ENCODE peak calls at places on chromosomes 5 and 9, in eight cellular contexts. Y, A, D, O, G, J, L and N are unnamed samples.

GRCh38 chr9:112327718-112328450 is 5.5 kb downstream of the PTBP3 start:
- DNase-seq in G (no peak), L (no peak), A (peak), D (no peak), O (no peak), Y (no peak), J (no peak), N (no peak)

GRCh38 chr5:28156981-28157380 is 1118.6 kb upstream of the CDH9 start:
- DNase-seq in G (no peak), L (peak), D (no peak), J (no peak), Y (peak), O (no peak), A (peak), N (no peak)

GRCh38 chr9:89482950-89483349 is 15.0 kb downstream of the SEMA4D start:
- DNase-seq in A (no peak), L (no peak), D (no peak), O (no peak), J (peak), Y (no peak), G (no peak), N (no peak)

GRCh38 chr9:122816163-122816867 is 12.1 kb downstream of the PDCL start:
- DNase-seq in O (peak), G (no peak), J (peak), D (no peak), Y (no peak), A (peak), L (no peak), N (no peak)

GRCh38 chr9:71626395-71626794 is 141.9 kb downstream of the CEMIP2 start:
- DNase-seq in G (no peak), J (no peak), D (no peak), O (no peak), Y (no peak), L (no peak), A (no peak), N (no peak)

GRCh38 chr5:23639326-23639725 is 131.9 kb downstream of the PRDM9 start:
- DNase-seq in J (no peak), L (no peak), O (no peak), G (no peak), A (peak), Y (no peak), D (no peak), N (no peak)

GRCh38 chr5:160542281-160542680 is 120.6 kb downstream of the PTTG1 start:
- DNase-seq in G (no peak), J (no peak), Y (no peak), L (peak), D (no peak), O (no peak), A (no peak), N (no peak)

GRCh38 chr5:63923914-63924313 is 38.3 kb downstream of the HTR1A start:
- DNase-seq in D (no peak), G (no peak), A (no peak), L (no peak), O (no peak), Y (no peak), J (no peak), N (no peak)

GRCh38 chr9:131092030-131092429 is 4.3 kb upstream of the AIF1L start:
- DNase-seq in G (peak), L (no peak), Y (no peak), O (no peak), D (no peak), J (no peak), A (no peak), N (no peak)

GRCh38 chr9:76896035-76896434 is 9.9 kb downstream of the PRUNE2 start:
- DNase-seq in D (no peak), L (no peak), A (no peak), J (no peak), G (no peak), Y (no peak), O (no peak), N (no peak)

GRCh38 chr9:129145841-129146292 is 32.2 kb downstream of the IER5L start:
- DNase-seq in Y (peak), D (peak), O (no peak), J (no peak), G (no peak), A (peak), L (peak), N (no peak)

GRCh38 chr9:116002624-116003023 is 151.0 kb upstream of the PAPPA start:
- DNase-seq in L (peak), O (no peak), G (no peak), D (no peak), J (peak), Y (peak), A (peak), N (no peak)

GRCh38 chr5:94785111-94785510 is 166.6 kb downstream of the SLF1 start:
- DNase-seq in Y (no peak), J (no peak), L (no peak), D (no peak), G (no peak), A (peak), O (no peak), N (no peak)

GRCh38 chr9:120212853-120213200 is 367.1 kb downstream of the CDK5RAP2 start:
- DNase-seq in A (no peak), L (no peak), D (no peak), O (no peak), G (no peak), J (no peak), Y (no peak), N (no peak)

GRCh38 chr9:12539602-12540001 is 153.6 kb upstream of the TYRP1 start:
- DNase-seq in L (no peak), D (no peak), A (peak), Y (no peak), G (no peak), J (no peak), O (no peak), N (no peak)

GRCh38 chr9:108934323-108934885 is at the start of gene ABITRAM:
- DNase-seq in L (peak), G (peak), O (no peak), A (peak), D (peak), J (peak), Y (peak), N (peak)
- H3K4me3 ChIP-seq in L (peak), G (peak), O (peak), A (peak), D (peak), J (peak), Y (peak), N (peak)

GRCh38 chr9:29160763-29161353 is 1587.6 kb upstream of the C9orf72 start:
- DNase-seq in G (no peak), J (no peak), D (peak), Y (no peak), A (no peak), L (no peak), O (no peak), N (no peak)
- H3K4me3 ChIP-seq in G (no peak), J (no peak), D (no peak), Y (no peak), A (no peak), L (no peak), O (no peak), N (no peak)

DNA sequence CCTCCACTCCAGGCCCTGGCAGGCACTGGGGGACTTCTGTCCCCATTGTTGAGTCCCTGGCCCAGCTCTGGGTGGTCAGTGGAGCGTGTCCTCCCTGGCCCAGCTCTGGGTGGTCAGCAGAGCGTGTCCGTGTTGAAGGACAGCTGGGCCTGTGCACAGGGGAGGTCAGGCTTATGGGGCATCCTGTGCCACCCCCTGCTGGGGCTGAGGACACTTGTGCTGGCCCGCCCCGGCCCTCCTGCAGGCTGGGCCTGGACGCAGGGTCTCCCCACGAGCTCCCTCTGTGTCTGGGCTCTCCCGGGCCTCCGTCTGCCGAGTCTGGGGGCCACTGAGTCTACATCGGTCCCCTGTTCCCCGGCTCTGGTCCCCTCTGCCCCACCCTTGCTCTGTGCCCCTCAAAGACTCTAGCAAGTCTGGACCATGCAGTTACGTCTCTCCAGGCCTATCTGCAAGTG is 11.5 kb upstream of the CLIC3 start:
- DNase-seq in J (no peak), G (no peak), L (no peak), D (no peak), O (no peak), A (no peak), Y (no peak), N (no peak)
- H3K4me3 ChIP-seq in J (no peak), G (no peak), L (no peak), D (no peak), O (no peak), A (no peak), Y (no peak), N (no peak)

GRCh38 chr5:98839469-98840383 is 66.3 kb downstream of the RGMB start:
- DNase-seq in L (peak), O (no peak), D (no peak), J (no peak), Y (peak), G (peak), A (peak), N (peak)
- H3K4me3 ChIP-seq in L (no peak), O (no peak), D (no peak), J (no peak), Y (no peak), G (no peak), A (peak), N (no peak)

GRCh38 chr5:151022511-151023018 is 2.2 kb downstream of the GPX3 start:
- DNase-seq in O (no peak), A (no peak), D (no peak), L (peak), G (peak), J (no peak), Y (peak), N (no peak)
- H3K4me3 ChIP-seq in O (peak), A (no peak), D (no peak), L (no peak), G (no peak), J (peak), Y (no peak), N (no peak)

DNA sequence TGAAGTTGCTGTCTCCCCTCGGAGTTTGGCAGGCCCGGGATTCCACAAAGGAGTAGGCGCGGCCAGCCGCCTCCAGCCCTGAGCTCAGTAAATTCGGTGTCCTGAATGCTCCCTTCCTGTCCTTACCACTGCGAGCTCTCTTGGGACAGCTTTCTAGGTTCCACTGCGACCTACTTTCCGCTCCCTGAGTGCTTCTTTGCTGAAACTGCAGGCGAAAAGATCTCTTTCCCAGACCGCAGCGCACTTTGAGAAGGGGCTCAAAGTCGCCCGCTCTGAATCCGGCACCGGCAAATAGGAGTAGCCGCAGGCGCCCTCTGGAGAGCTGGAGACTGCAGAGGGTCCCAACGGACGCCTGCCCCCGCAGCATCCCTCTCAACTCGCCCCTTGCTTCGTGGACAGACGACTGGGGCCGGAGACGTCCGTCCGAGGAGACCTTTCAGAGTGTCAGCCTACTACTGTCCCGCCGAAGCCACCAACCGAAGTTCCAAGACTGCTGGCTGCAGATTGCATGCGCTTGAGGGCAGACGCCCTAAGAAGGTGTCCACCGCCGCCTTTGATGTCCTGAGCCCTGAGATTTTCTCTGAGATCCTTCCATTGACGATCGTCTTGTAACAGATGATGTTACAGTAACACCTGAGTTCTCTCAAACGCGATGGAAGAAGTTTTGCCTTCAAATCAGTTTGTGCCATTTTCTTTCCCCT is 96.0 kb downstream of the ANXA2R start:
- DNase-seq in Y (no peak), L (peak), O (no peak), J (no peak), G (no peak), D (peak), A (no peak), N (no peak)
- H3K4me3 ChIP-seq in Y (peak), L (peak), O (no peak), J (peak), G (no peak), D (peak), A (peak), N (no peak)

GRCh38 chr9:133132174-133132573 is 11.1 kb upstream of the RALGDS start:
- DNase-seq in A (no peak), D (no peak), G (no peak), Y (no peak), J (peak), L (no peak), O (no peak), N (no peak)

GRCh38 chr9:133137451-133138231 is 16.6 kb upstream of the RALGDS start:
- DNase-seq in D (no peak), A (no peak), Y (no peak), G (peak), L (no peak), O (peak), J (peak), N (no peak)

GRCh38 chr9:133135193-133135745 is 14.2 kb upstream of the RALGDS start:
- DNase-seq in D (no peak), A (peak), O (peak), J (peak), G (no peak), Y (peak), L (peak), N (no peak)

GRCh38 chr9:133133680-133134418 is 12.8 kb upstream of the RALGDS start:
- DNase-seq in L (peak), Y (peak), J (peak), O (peak), D (peak), G (peak), A (peak), N (no peak)

GRCh38 chr9:133134419-133135190 is 13.6 kb upstream of the RALGDS start:
- DNase-seq in L (no peak), Y (no peak), J (no peak), G (no peak), A (no peak), D (no peak), O (no peak), N (no peak)
- H3K4me3 ChIP-seq in L (no peak), Y (no peak), J (no peak), G (no peak), A (no peak), D (no peak), O (no peak), N (no peak)

GRCh38 chr5:17050236-17050635 is 114.1 kb upstream of the MYO10 start:
- DNase-seq in G (no peak), O (no peak), L (no peak), A (no peak), D (no peak), J (no peak), Y (no peak), N (no peak)

GRCh38 chr5:17058438-17058837 is 122.3 kb upstream of the MYO10 start:
- DNase-seq in Y (no peak), J (no peak), A (no peak), L (no peak), O (no peak), G (no peak), D (no peak), N (no peak)

GRCh38 chr5:17061973-17062470 is 125.9 kb upstream of the MYO10 start:
- DNase-seq in D (no peak), A (no peak), G (no peak), O (no peak), J (no peak), L (no peak), Y (no peak), N (no peak)

GRCh38 chr5:17054911-17055310 is 118.8 kb upstream of the MYO10 start:
- DNase-seq in D (no peak), L (peak), A (peak), J (no peak), G (no peak), O (no peak), Y (no peak), N (no peak)

DNA sequence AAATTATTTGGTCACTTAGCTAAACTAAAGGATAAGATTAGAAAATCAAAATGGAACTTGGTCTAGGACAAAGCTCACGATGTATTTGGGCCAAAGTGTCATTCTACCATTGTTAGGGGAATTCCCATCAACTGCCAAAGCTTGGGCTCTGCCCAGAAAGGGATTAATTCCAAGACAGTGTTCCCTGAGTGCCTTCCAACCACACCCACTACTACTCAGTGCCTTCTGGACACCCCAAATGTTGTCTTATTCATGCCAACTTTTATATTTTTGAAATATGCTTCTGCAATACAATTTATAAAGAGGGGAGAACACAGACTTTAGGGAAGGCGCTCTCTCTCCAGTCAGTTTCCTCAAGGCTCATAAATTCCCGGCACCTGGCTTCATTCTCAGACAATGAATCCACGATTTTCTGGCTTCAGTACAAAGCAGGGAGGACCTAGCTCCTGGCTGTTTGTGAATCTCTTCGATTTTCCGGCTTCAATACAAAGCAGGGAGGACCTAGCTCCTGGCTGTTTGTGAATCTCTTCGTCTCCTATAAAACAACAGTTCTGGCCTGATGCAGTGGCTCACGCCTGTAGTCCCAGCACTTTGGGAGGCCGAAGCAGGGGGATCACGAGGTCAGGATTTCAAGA is 120.1 kb upstream of the MYO10 start:
- DNase-seq in L (peak), D (peak), J (no peak), A (no peak), Y (peak), G (no peak), O (no peak), N (no peak)
- H3K4me3 ChIP-seq in L (no peak), D (no peak), J (no peak), A (no peak), Y (no peak), G (no peak), O (no peak), N (no peak)